ENCODE peak calls at places on chromosome 14, in four cellular contexts. One of them, this sample, is unnamed. For H3K4me1, the result is how much of the 10 kb centered on the place peaks cover.

GRCh38 chr14:24351517-24351916 is 11.7 kb upstream of the RIPK3 start:
- DNase-seq in breast epithelium: no peak
- DNase-seq in left ventricle myocardium inferior: no peak
- DNase-seq in Panc1: no peak
- DNase-seq in this sample: no peak

GRCh38 chr14:52112336-52113018 is 43.6 kb upstream of the NID2 start:
- DNase-seq in Panc1: no peak
- DNase-seq in breast epithelium: no peak
- DNase-seq in left ventricle myocardium inferior: no peak
- DNase-seq in this sample: no peak

GRCh38 chr14:72104011-72104613 is 171.9 kb downstream of the RGS6 start:
- DNase-seq in breast epithelium: no peak
- DNase-seq in Panc1: no peak
- DNase-seq in left ventricle myocardium inferior: no peak
- DNase-seq in this sample: no peak

GRCh38 chr14:105138551-105139111 is 29.9 kb downstream of the JAG2 start:
- DNase-seq in left ventricle myocardium inferior: no peak
- DNase-seq in breast epithelium: no peak
- DNase-seq in Panc1: no peak
- DNase-seq in this sample: no peak

GRCh38 chr14:52150162-52150561 is 81.3 kb upstream of the NID2 start:
- DNase-seq in left ventricle myocardium inferior: no peak
- DNase-seq in breast epithelium: no peak
- DNase-seq in Panc1: no peak
- DNase-seq in this sample: peak

GRCh38 chr14:55267816-55268215 is 3.4 kb upstream of the FBXO34 start:
- DNase-seq in Panc1: no peak
- DNase-seq in breast epithelium: no peak
- DNase-seq in left ventricle myocardium inferior: no peak
- DNase-seq in this sample: no peak

GRCh38 chr14:54566410-54567223 is at the start of gene SAMD4A:
- DNase-seq in left ventricle myocardium inferior: peak
- DNase-seq in Panc1: no peak
- DNase-seq in breast epithelium: peak
- DNase-seq in this sample: peak

GRCh38 chr14:55979096-55979495 is 139.1 kb upstream of the PELI2 start:
- DNase-seq in left ventricle myocardium inferior: no peak
- DNase-seq in Panc1: no peak
- DNase-seq in breast epithelium: no peak
- DNase-seq in this sample: no peak

GRCh38 chr14:48331421-48331820 is 656.0 kb upstream of the MDGA2 start:
- DNase-seq in Panc1: no peak
- DNase-seq in breast epithelium: no peak
- DNase-seq in left ventricle myocardium inferior: no peak
- DNase-seq in this sample: no peak

GRCh38 chr14:81436296-81437138 is 36.4 kb upstream of the STON2 start:
- DNase-seq in left ventricle myocardium inferior: peak
- DNase-seq in breast epithelium: peak
- DNase-seq in Panc1: no peak
- DNase-seq in this sample: peak

GRCh38 chr14:58297412-58297761 is 968 bp upstream of the ARID4A start:
- DNase-seq in left ventricle myocardium inferior: no peak
- DNase-seq in Panc1: no peak
- DNase-seq in breast epithelium: no peak
- DNase-seq in this sample: no peak

GRCh38 chr14:101077511-101078074 is 174.1 kb upstream of the RTL1 start:
- DNase-seq in Panc1: no peak
- DNase-seq in left ventricle myocardium inferior: no peak
- DNase-seq in breast epithelium: peak
- DNase-seq in this sample: no peak

GRCh38 chr14:48553443-48553842 is 878.0 kb upstream of the MDGA2 start:
- DNase-seq in Panc1: no peak
- DNase-seq in left ventricle myocardium inferior: no peak
- DNase-seq in breast epithelium: no peak
- DNase-seq in this sample: no peak

GRCh38 chr14:51792819-51793218 is 67.6 kb upstream of the GNG2 start:
- DNase-seq in left ventricle myocardium inferior: no peak
- DNase-seq in Panc1: no peak
- DNase-seq in breast epithelium: no peak
- DNase-seq in this sample: no peak

GRCh38 chr14:98138666-98139065 is 1133.3 kb downstream of the BCL11B start:
- DNase-seq in left ventricle myocardium inferior: no peak
- DNase-seq in Panc1: no peak
- DNase-seq in breast epithelium: no peak
- DNase-seq in this sample: no peak

GRCh38 chr14:90500665-90501370 is 104.0 kb downstream of the CALM1 start:
- DNase-seq in breast epithelium: no peak
- DNase-seq in left ventricle myocardium inferior: no peak
- DNase-seq in Panc1: no peak
- DNase-seq in this sample: no peak

GRCh38 chr14:74140374-74140850 is 55.7 kb downstream of the LIN52 start:
- DNase-seq in left ventricle myocardium inferior: peak
- DNase-seq in Panc1: no peak
- DNase-seq in breast epithelium: no peak
- DNase-seq in this sample: peak

GRCh38 chr14:58427289-58428010 is at the start of the genes KIAA0586 and TIMM9:
- DNase-seq in Panc1: peak
- DNase-seq in left ventricle myocardium inferior: peak
- DNase-seq in breast epithelium: peak
- DNase-seq in this sample: peak

GRCh38 chr14:92539875-92540274 is 26.3 kb downstream of the RIN3 start:
- DNase-seq in breast epithelium: no peak
- DNase-seq in left ventricle myocardium inferior: peak
- DNase-seq in Panc1: no peak
- DNase-seq in this sample: peak

GRCh38 chr14:91509083-91509877 is 830 bp downstream of the PPP4R3A start:
- DNase-seq in Panc1: no peak
- DNase-seq in left ventricle myocardium inferior: peak
- DNase-seq in breast epithelium: no peak
- DNase-seq in this sample: peak

GRCh38 chr14:77151245-77151644 is 9.7 kb upstream of the ZDHHC22 start:
- DNase-seq in left ventricle myocardium inferior: no peak
- DNase-seq in breast epithelium: no peak
- DNase-seq in Panc1: no peak
- DNase-seq in this sample: no peak

GRCh38 chr14:89688520-89688919 is 266.0 kb downstream of the EFCAB11 start:
- DNase-seq in left ventricle myocardium inferior: no peak
- DNase-seq in breast epithelium: no peak
- DNase-seq in Panc1: no peak
- DNase-seq in this sample: no peak

GRCh38 chr14:103694572-103695026 is 20.7 kb downstream of the XRCC3 start:
- DNase-seq in Panc1: no peak
- DNase-seq in breast epithelium: no peak
- DNase-seq in left ventricle myocardium inferior: no peak
- DNase-seq in this sample: peak

GRCh38 chr14:28102814-28103213 is 663.8 kb upstream of the FOXG1 start:
- DNase-seq in Panc1: no peak
- DNase-seq in breast epithelium: no peak
- DNase-seq in left ventricle myocardium inferior: no peak
- DNase-seq in this sample: no peak

GRCh38 chr14:105487449-105487985 is 831 bp downstream of the CRIP1 start:
- DNase-seq in Panc1: no peak
- DNase-seq in left ventricle myocardium inferior: peak
- DNase-seq in breast epithelium: no peak
- DNase-seq in this sample: peak

GRCh38 chr14:90742252-90742651 is 74.0 kb downstream of the TTC7B start:
- DNase-seq in Panc1: no peak
- DNase-seq in left ventricle myocardium inferior: no peak
- DNase-seq in breast epithelium: no peak
- DNase-seq in this sample: no peak

GRCh38 chr14:41187868-41188267 is 418.8 kb upstream of the LRFN5 start:
- DNase-seq in breast epithelium: no peak
- DNase-seq in left ventricle myocardium inferior: no peak
- DNase-seq in Panc1: no peak
- DNase-seq in this sample: no peak

GRCh38 chr14:100610511-100611217 is 23.4 kb upstream of the BEGAIN start:
- DNase-seq in Panc1: peak
- DNase-seq in breast epithelium: no peak
- DNase-seq in left ventricle myocardium inferior: no peak
- DNase-seq in this sample: peak

GRCh38 chr14:101126376-101127130 is 223.0 kb upstream of the RTL1 start:
- DNase-seq in Panc1: no peak
- DNase-seq in breast epithelium: no peak
- DNase-seq in left ventricle myocardium inferior: no peak
- DNase-seq in this sample: no peak

GRCh38 chr14:23570806-23571483 is 3.4 kb upstream of the AP1G2 start:
- DNase-seq in Panc1: no peak
- DNase-seq in left ventricle myocardium inferior: no peak
- DNase-seq in breast epithelium: no peak
- DNase-seq in this sample: no peak

GRCh38 chr14:75442642-75443041 is 14.8 kb downstream of the JDP2 start:
- DNase-seq in breast epithelium: no peak
- DNase-seq in left ventricle myocardium inferior: no peak
- DNase-seq in Panc1: no peak
- DNase-seq in this sample: no peak

GRCh38 chr14:72516936-72517408 is 376.9 kb downstream of the DPF3 start:
- DNase-seq in left ventricle myocardium inferior: peak
- DNase-seq in Panc1: peak
- DNase-seq in breast epithelium: peak
- DNase-seq in this sample: peak

GRCh38 chr14:93930296-93930988 is 3.3 kb downstream of the FAM181A start:
- DNase-seq in left ventricle myocardium inferior: no peak
- DNase-seq in Panc1: no peak
- DNase-seq in breast epithelium: no peak
- DNase-seq in this sample: no peak

GRCh38 chr14:72518809-72519377 is 375.0 kb downstream of the DPF3 start:
- DNase-seq in breast epithelium: no peak
- DNase-seq in Panc1: no peak
- DNase-seq in left ventricle myocardium inferior: no peak
- DNase-seq in this sample: no peak

DNA sequence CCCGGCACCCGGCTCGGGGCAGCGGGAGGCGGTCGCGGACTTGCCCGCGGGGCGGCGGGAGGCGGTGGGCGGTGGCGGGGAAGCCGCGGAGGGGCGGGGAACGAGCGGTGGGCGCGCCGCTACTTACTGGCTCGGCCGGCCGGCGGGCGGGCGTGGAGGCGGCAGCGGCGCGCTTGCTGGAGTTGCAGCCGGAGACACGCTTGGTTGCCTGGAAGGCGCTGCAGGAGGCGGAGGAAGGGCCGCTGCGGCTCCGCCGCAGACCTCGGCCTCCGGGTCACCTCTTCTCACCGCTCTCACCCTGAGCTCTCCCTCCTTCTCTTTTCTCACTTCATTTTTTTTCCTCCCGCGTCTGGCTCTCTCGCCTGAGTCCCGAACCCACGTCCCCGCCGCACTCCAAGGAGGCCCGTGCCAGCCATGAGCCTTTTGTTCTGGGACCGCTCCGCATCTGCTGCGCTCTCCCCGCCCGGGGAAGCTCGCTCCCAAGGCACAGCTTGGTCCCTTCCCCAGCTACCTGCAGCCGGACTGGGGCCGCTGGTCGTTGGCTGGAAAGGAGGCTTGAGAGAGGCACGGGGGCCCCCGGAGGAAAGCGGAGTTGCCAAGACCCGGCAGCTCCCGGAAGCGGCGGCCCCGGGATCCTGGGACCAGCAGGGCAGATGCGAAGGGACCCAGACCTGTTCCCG is 591 bp upstream of the KCNK10 start:
- DNase-seq in left ventricle myocardium inferior: no peak
- DNase-seq in Panc1: no peak
- DNase-seq in breast epithelium: no peak
- DNase-seq in this sample: no peak
- H3K4me3 ChIP-seq in left ventricle myocardium inferior: peak
- H3K4me3 ChIP-seq in Panc1: peak
- H3K4me3 ChIP-seq in breast epithelium: peak
- H3K4me3 ChIP-seq in this sample: no peak

GRCh38 chr14:63877594-63877993 is 24.8 kb downstream of the SYNE2 start:
- DNase-seq in breast epithelium: no peak
- DNase-seq in left ventricle myocardium inferior: no peak
- DNase-seq in Panc1: no peak
- DNase-seq in this sample: no peak

GRCh38 chr14:63878792-63879191 is 26.0 kb downstream of the SYNE2 start:
- DNase-seq in breast epithelium: no peak
- DNase-seq in left ventricle myocardium inferior: no peak
- DNase-seq in Panc1: no peak
- DNase-seq in this sample: no peak

GRCh38 chr14:63875311-63875710 is 22.5 kb downstream of the SYNE2 start:
- DNase-seq in left ventricle myocardium inferior: no peak
- DNase-seq in breast epithelium: no peak
- DNase-seq in Panc1: no peak
- DNase-seq in this sample: no peak

GRCh38 chr14:63878052-63878451 is 25.2 kb downstream of the SYNE2 start:
- DNase-seq in Panc1: no peak
- DNase-seq in breast epithelium: no peak
- DNase-seq in left ventricle myocardium inferior: no peak
- DNase-seq in this sample: no peak

DNA sequence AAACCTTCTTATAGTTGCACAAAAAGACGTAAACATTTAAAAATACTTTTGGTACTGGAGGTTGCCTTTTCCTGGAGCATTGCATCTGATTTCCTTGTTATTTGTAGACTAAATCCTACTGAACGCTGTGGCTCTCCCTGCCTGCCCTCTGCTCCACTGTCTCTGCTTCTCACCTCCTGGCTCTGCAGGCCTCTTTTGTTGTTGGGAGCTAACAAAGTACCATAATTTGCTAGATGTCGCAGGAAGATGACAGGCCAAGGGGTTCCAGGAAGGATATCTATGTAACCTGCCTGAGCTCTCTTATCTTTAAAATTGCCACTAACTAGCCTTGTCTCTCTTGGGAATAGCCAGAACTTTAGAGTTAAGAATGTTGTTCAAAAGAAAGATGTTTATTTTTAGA is 21.4 kb downstream of the SYNE2 start:
- DNase-seq in left ventricle myocardium inferior: no peak
- DNase-seq in breast epithelium: no peak
- DNase-seq in Panc1: no peak
- DNase-seq in this sample: no peak
- H3K4me1 ChIP-seq in left ventricle myocardium inferior: half or more
- H3K4me1 ChIP-seq in breast epithelium: under half
- H3K4me1 ChIP-seq in Panc1: under half
- H3K4me1 ChIP-seq in this sample: under half

GRCh38 chr14:21924479-21924878 is 250.9 kb upstream of the OR4E1 start:
- DNase-seq in breast epithelium: no peak
- DNase-seq in Panc1: no peak
- DNase-seq in left ventricle myocardium inferior: no peak
- DNase-seq in this sample: peak
- TF ChIP-seq CTCF in breast epithelium: no peak
- TF ChIP-seq CTCF in Panc1: no peak
- TF ChIP-seq CTCF in left ventricle myocardium inferior: no peak
- TF ChIP-seq CTCF in this sample: no peak

DNA sequence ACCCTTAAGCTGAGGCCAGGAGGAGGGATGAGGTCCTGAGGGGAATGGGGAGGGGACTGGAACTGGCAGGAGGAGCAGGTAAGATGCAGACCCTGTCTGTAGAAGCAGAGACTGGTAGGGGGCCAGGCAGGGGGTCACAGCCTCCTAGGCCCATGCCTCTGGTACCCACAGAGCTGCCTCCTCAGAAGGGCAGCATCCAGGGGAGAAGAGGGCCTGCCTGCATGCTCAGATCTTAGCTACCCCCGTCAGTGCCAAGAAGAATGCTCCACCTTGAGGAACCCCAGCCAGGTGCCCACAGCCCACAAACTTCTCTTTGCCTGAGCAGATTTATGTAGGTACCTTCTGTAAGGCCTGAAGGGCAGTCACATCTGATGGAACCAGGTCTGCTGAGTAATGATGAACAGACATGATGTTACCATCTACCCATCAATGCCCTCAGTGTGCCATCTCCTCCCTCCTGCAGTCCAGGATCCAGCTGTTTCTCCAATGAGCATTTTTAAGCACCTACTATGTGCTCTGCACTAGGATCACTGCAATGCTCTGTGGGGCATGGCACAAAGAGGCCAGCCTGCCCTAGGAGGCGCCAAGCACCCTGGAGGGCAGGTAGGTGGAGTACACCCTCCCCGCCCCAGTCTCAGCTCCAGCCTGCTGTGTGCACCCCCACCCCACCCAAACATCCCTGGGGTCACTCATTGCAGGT is 24.8 kb upstream of the ZFP36L1 start:
- DNase-seq in left ventricle myocardium inferior: no peak
- DNase-seq in Panc1: no peak
- DNase-seq in breast epithelium: peak
- DNase-seq in this sample: no peak
- H3K4me3 ChIP-seq in left ventricle myocardium inferior: no peak
- H3K4me3 ChIP-seq in Panc1: no peak
- H3K4me3 ChIP-seq in breast epithelium: no peak
- H3K4me3 ChIP-seq in this sample: no peak

This sample was measured in mucosa of descending colon.